ENCODE peak calls at places on chromosomes 11 and 22, in ten cellular contexts. Y is EH; K is cerebellum; G is T47D; A is activated naive CD8-positive, alpha-beta T cell treated with anti-CD3 and anti-CD28 coated beads, Interleukin-2, amount 10 ng/mL, durations not matched to agents 7 days and 5 days; U is Caco-2; O is epithelial cell of prostate; Z is mesothelial cell of epicardium; I is activated CD4-positive, alpha-beta T cell treated with anti-CD3 and anti-CD28 coated beads for 48 hours; H is D721Med. X is an unnamed sample.

GRCh38 chr11:119316729-119317591 is at the start of gene MCAM:
- DNase-seq in Y (peak), K (peak), G (no peak), A (no peak), U (peak), O (no peak), Z (no peak), I (no peak), H (peak), X (peak)

GRCh38 chr11:69035150-69035958 is 13.4 kb upstream of the TPCN2 start:
- DNase-seq in Y (no peak), K (no peak), G (no peak), A (no peak), U (peak), O (no peak), Z (no peak), I (no peak), H (no peak), X (no peak)

GRCh38 chr11:24391165-24391564 is 105.7 kb upstream of the LUZP2 start:
- DNase-seq in Y (no peak), K (no peak), G (no peak), A (no peak), U (no peak), O (peak), Z (no peak), I (no peak), H (no peak), X (no peak)

GRCh38 chr22:25824828-25825474 is 83.0 kb downstream of the MYO18B start:
- DNase-seq in Y (no peak), K (no peak), G (no peak), A (no peak), U (no peak), O (no peak), Z (no peak), I (no peak), H (no peak), X (no peak)

GRCh38 chr11:12585861-12586260 is 88.4 kb upstream of the TEAD1 start:
- DNase-seq in Y (no peak), K (no peak), G (no peak), A (no peak), U (no peak), O (no peak), Z (no peak), I (no peak), H (no peak), X (no peak)

GRCh38 chr22:47598864-47599263 is 836.4 kb downstream of the TBC1D22A start:
- DNase-seq in Y (no peak), K (no peak), G (no peak), A (no peak), U (no peak), O (no peak), Z (no peak), I (no peak), H (no peak), X (no peak)

GRCh38 chr22:29994027-29994715 is 86.1 kb upstream of the HORMAD2 start:
- DNase-seq in Y (peak), K (no peak), G (no peak), A (no peak), U (no peak), O (peak), Z (no peak), I (no peak), H (no peak), X (no peak)

GRCh38 chr22:41447435-41448188 is 1.0 kb upstream of the TOB2 start:
- DNase-seq in Y (peak), K (peak), G (no peak), A (peak), U (peak), O (no peak), Z (peak), I (peak), H (no peak), X (peak)

GRCh38 chr11:110991621-110992355 is 253.7 kb upstream of the POU2AF2 start:
- DNase-seq in Y (peak), K (no peak), G (no peak), A (no peak), U (no peak), O (no peak), Z (no peak), I (no peak), H (no peak), X (no peak)

GRCh38 chr11:126354631-126355323 is 709 bp upstream of the ST3GAL4 start:
- DNase-seq in Y (no peak), K (no peak), G (no peak), A (no peak), U (no peak), O (no peak), Z (no peak), I (no peak), H (no peak), X (peak)

GRCh38 chr11:4416306-4416705 is 22.8 kb upstream of the TRIM21 start:
- DNase-seq in Y (no peak), K (no peak), G (no peak), A (no peak), U (no peak), O (no peak), Z (no peak), I (no peak), H (no peak), X (no peak)

GRCh38 chr11:103773059-103773458 is 263.4 kb upstream of the DDI1 start:
- DNase-seq in Y (peak), K (no peak), G (no peak), A (no peak), U (no peak), O (no peak), Z (no peak), I (no peak), H (no peak), X (no peak)

GRCh38 chr11:33996498-33997454 is 54.8 kb upstream of the CAPRIN1 start:
- DNase-seq in Y (peak), K (peak), G (peak), A (peak), U (peak), O (peak), Z (peak), I (peak), H (no peak), X (peak)

GRCh38 chr22:27175974-27176373 is 518.6 kb downstream of the MIAT start:
- DNase-seq in Y (no peak), K (no peak), G (no peak), A (no peak), U (no peak), O (no peak), Z (no peak), I (no peak), H (no peak), X (no peak)

GRCh38 chr22:26826431-26826935 is 169.1 kb downstream of the MIAT start:
- DNase-seq in Y (no peak), K (no peak), G (no peak), A (no peak), U (no peak), O (no peak), Z (no peak), I (no peak), H (no peak), X (no peak)

GRCh38 chr11:110824912-110825311 is 112.7 kb upstream of the ARHGAP20 start:
- DNase-seq in Y (no peak), K (no peak), G (no peak), A (no peak), U (no peak), O (no peak), Z (no peak), I (no peak), H (no peak), X (no peak)

GRCh38 chr22:37122598-37123180 is 13.2 kb upstream of the TMPRSS6 start:
- DNase-seq in Y (no peak), K (no peak), G (no peak), A (no peak), U (no peak), O (no peak), Z (no peak), I (no peak), H (no peak), X (no peak)

GRCh38 chr11:68014157-68014965 is 4.2 kb downstream of the ALDH3B1 start:
- DNase-seq in Y (peak), K (no peak), G (no peak), A (no peak), U (no peak), O (peak), Z (no peak), I (no peak), H (no peak), X (no peak)

GRCh38 chr22:19522881-19523239 is 1.4 kb downstream of the CLDN5 start:
- DNase-seq in Y (no peak), K (no peak), G (no peak), A (no peak), U (no peak), O (no peak), Z (no peak), I (no peak), H (no peak), X (no peak)

GRCh38 chr11:128802358-128802981 is 64.6 kb downstream of the KCNJ1 start:
- DNase-seq in Y (peak), K (no peak), G (peak), A (no peak), U (no peak), O (no peak), Z (no peak), I (no peak), H (no peak), X (no peak)

GRCh38 chr22:21632237-21632895 is at the start of gene CCDC116:
- DNase-seq in Y (peak), K (no peak), G (peak), A (peak), U (peak), O (no peak), Z (no peak), I (peak), H (no peak), X (peak)

GRCh38 chr22:19758896-19759458 is 1.6 kb upstream of the TBX1 start:
- DNase-seq in Y (no peak), K (no peak), G (no peak), A (no peak), U (no peak), O (no peak), Z (no peak), I (no peak), H (no peak), X (no peak)

GRCh38 chr11:69840371-69841169 is 21.4 kb upstream of the FGF3 start:
- DNase-seq in Y (no peak), K (no peak), G (no peak), A (no peak), U (peak), O (no peak), Z (no peak), I (no peak), H (no peak), X (no peak)

GRCh38 chr11:114209904-114210303 is 86.3 kb upstream of the NNMT start:
- DNase-seq in Y (no peak), K (no peak), G (no peak), A (no peak), U (peak), O (no peak), Z (no peak), I (no peak), H (no peak), X (no peak)

GRCh38 chr11:65410936-65411680 is 11.5 kb upstream of the NEAT1 start:
- DNase-seq in Y (no peak), K (no peak), G (no peak), A (peak), U (peak), O (no peak), Z (no peak), I (no peak), H (no peak), X (no peak)

GRCh38 chr11:33716236-33716635 is 15.6 kb upstream of the C11orf91 start:
- DNase-seq in Y (peak), K (no peak), G (no peak), A (no peak), U (no peak), O (no peak), Z (no peak), I (no peak), H (no peak), X (no peak)

GRCh38 chr11:56624661-56625110 is 10.0 kb upstream of the OR5M1 start:
- DNase-seq in Y (peak), K (no peak), G (peak), A (no peak), U (peak), O (peak), Z (no peak), I (no peak), H (no peak), X (no peak)

GRCh38 chr11:15651782-15652181 is 537.1 kb downstream of the INSC start:
- DNase-seq in Y (peak), K (no peak), G (no peak), A (no peak), U (no peak), O (no peak), Z (no peak), I (no peak), H (no peak), X (no peak)

GRCh38 chr11:36452987-36453386 is 57.1 kb downstream of the TRAF6 start:
- DNase-seq in Y (peak), K (no peak), G (no peak), A (no peak), U (no peak), O (no peak), Z (no peak), I (no peak), H (no peak), X (no peak)

GRCh38 chr11:2294340-2295290 is 7.1 kb downstream of the C11orf21 start:
- DNase-seq in Y (no peak), K (no peak), G (no peak), A (no peak), U (peak), O (no peak), Z (peak), I (peak), H (no peak), X (peak)

GRCh38 chr22:45125198-45125597 is 38.5 kb upstream of the NUP50 start:
- DNase-seq in Y (peak), K (no peak), G (no peak), A (no peak), U (no peak), O (no peak), Z (no peak), I (no peak), H (no peak), X (no peak)

GRCh38 chr11:19698493-19699292 is 13.9 kb upstream of the NAV2 start:
- DNase-seq in Y (peak), K (no peak), G (no peak), A (no peak), U (no peak), O (peak), Z (no peak), I (no peak), H (no peak), X (no peak)

X was measured in activated CD4-positive, alpha-beta memory T cell treated with anti-CD3 and anti-CD28 coated beads for 36 hours.